ENCODE peak calls at places on chromosomes 11 and 22, in seven cellular contexts. K is brain microvascular endothelial cell; N is OCI-LY7; S is GM23338; C is CD4-positive, CD25-positive, alpha-beta regulatory T cell; R is AG04450; F is heart left ventricle. I is an unnamed sample.

GRCh38 chr22:37634505-37635002 is 4.9 kb upstream of the SH3BP1 start:
- DNase-seq in R (no peak), F (no peak), K (no peak), C (no peak), S (peak), N (no peak), I (no peak)

GRCh38 chr11:31764766-31765165 is 46.4 kb downstream of the PAX6 start:
- DNase-seq in C (no peak), K (no peak), S (no peak), F (no peak), R (no peak), N (no peak), I (no peak)

GRCh38 chr11:26651916-26652315 is 69.9 kb downstream of the SLC5A12 start:
- DNase-seq in C (no peak), R (no peak), F (no peak), S (no peak), K (no peak), N (no peak), I (no peak)

GRCh38 chr11:65087216-65087615 is 3.2 kb downstream of the ZFPL1 start:
- DNase-seq in C (no peak), N (no peak), S (no peak), R (no peak), K (no peak), F (no peak), I (no peak)

GRCh38 chr11:123430736-123431356 is 777 bp downstream of the GRAMD1B start:
- DNase-seq in R (no peak), C (peak), S (peak), N (no peak), K (peak), F (peak), I (peak)

GRCh38 chr22:24543068-24543675 is 11.8 kb downstream of the GUCD1 start:
- DNase-seq in N (no peak), S (no peak), F (no peak), K (no peak), R (no peak), C (no peak), I (no peak)

GRCh38 chr11:111334495-111335123 is 36.3 kb downstream of the POU2AF3 start:
- DNase-seq in F (no peak), R (no peak), S (no peak), K (no peak), N (no peak), C (no peak), I (no peak)

GRCh38 chr11:118193910-118194566 is 17.6 kb upstream of the SCN2B start:
- DNase-seq in K (no peak), F (no peak), C (no peak), N (no peak), R (no peak), S (no peak), I (no peak)

GRCh38 chr11:134098566-134099184 is 29.8 kb downstream of the JAM3 start:
- DNase-seq in R (no peak), K (no peak), S (peak), N (peak), F (no peak), C (no peak), I (no peak)

GRCh38 chr11:114342476-114342875 is 46.3 kb downstream of the NNMT start:
- DNase-seq in K (no peak), S (no peak), N (no peak), F (no peak), R (no peak), C (no peak), I (no peak)

GRCh38 chr11:131710511-131710910 is 340.1 kb downstream of the NTM start:
- DNase-seq in F (no peak), S (no peak), K (no peak), R (no peak), N (no peak), C (no peak), I (no peak)

GRCh38 chr22:29306175-29306829 is at the start of gene GAS2L1:
- DNase-seq in R (peak), S (peak), N (peak), F (peak), K (peak), C (no peak), I (peak)

GRCh38 chr11:1253103-1253485 is 30.2 kb downstream of the MUC5B start:
- DNase-seq in K (no peak), R (no peak), S (no peak), N (no peak), F (no peak), C (no peak), I (no peak)

GRCh38 chr11:2587976-2588748 is 111.6 kb downstream of the KCNQ1OT1 start:
- DNase-seq in S (no peak), F (peak), K (no peak), C (no peak), R (no peak), N (no peak), I (no peak)

GRCh38 chr22:20260071-20260722 is 7.9 kb downstream of the RTN4R start:
- DNase-seq in N (no peak), S (no peak), R (no peak), K (no peak), C (no peak), F (no peak), I (no peak)

GRCh38 chr11:109423860-109424190 is 1.8 kb downstream of the C11orf87 start:
- DNase-seq in K (no peak), C (no peak), N (no peak), S (peak), F (no peak), R (no peak), I (no peak)

GRCh38 chr11:86741489-86742435 is 58.6 kb upstream of the PRSS23 start:
- DNase-seq in C (no peak), K (peak), S (no peak), F (no peak), R (no peak), N (no peak), I (no peak)

GRCh38 chr11:20159680-20160381 is 444 bp downstream of the DBX1 start:
- DNase-seq in S (peak), C (no peak), N (no peak), R (no peak), K (no peak), F (no peak), I (no peak)

GRCh38 chr11:45157247-45158209 is 11.1 kb downstream of the PRDM11 start:
- DNase-seq in N (no peak), S (no peak), F (no peak), C (no peak), R (no peak), K (no peak), I (no peak)

GRCh38 chr11:10699072-10699471 is 5.5 kb upstream of the IRAG1 start:
- DNase-seq in S (no peak), R (no peak), F (no peak), C (no peak), N (no peak), K (no peak), I (no peak)

GRCh38 chr11:8237453-8237852 is 26.2 kb downstream of the LMO1 start:
- DNase-seq in S (no peak), C (no peak), K (no peak), F (no peak), N (no peak), R (no peak), I (no peak)

GRCh38 chr11:108527382-108527781 is 29.2 kb upstream of the POGLUT3 start:
- DNase-seq in F (no peak), N (no peak), S (no peak), R (no peak), K (no peak), C (no peak), I (no peak)

GRCh38 chr22:19962246-19962908 is 20.8 kb upstream of the TXNRD2 start:
- DNase-seq in K (peak), C (peak), S (peak), F (peak), R (no peak), N (peak), I (peak)

GRCh38 chr22:27800250-27801131 is 1.1 kb downstream of the MN1 start:
- DNase-seq in C (no peak), R (no peak), S (no peak), N (no peak), F (no peak), K (no peak), I (no peak)

GRCh38 chr11:76602431-76602861 is 68.1 kb downstream of the LRRC32 start:
- DNase-seq in S (no peak), F (peak), K (no peak), N (no peak), R (no peak), C (no peak), I (peak)

GRCh38 chr11:35683728-35684339 is 21.3 kb downstream of the TRIM44 start:
- DNase-seq in F (no peak), R (no peak), K (no peak), S (no peak), N (peak), C (no peak), I (no peak)

GRCh38 chr11:1568451-1568911 is 3.6 kb downstream of the DUSP8 start:
- DNase-seq in K (no peak), F (peak), N (peak), S (peak), R (no peak), C (no peak), I (no peak)

GRCh38 chr22:31497148-31497938 is 1.0 kb downstream of the SFI1 start:
- DNase-seq in K (no peak), S (no peak), R (no peak), C (peak), F (no peak), N (peak), I (no peak)

GRCh38 chr22:36194971-36195370 is 6.6 kb downstream of the APOL4 start:
- DNase-seq in S (peak), F (peak), C (no peak), R (peak), N (peak), K (peak), I (peak)

GRCh38 chr11:108199446-108200321 is 22.8 kb downstream of the NPAT start:
- DNase-seq in K (peak), C (no peak), R (no peak), N (no peak), S (peak), F (no peak), I (no peak)

GRCh38 chr11:120586072-120586471 is 74.5 kb downstream of the GRIK4 start:
- DNase-seq in R (no peak), K (no peak), S (no peak), N (no peak), C (no peak), F (no peak), I (no peak)

GRCh38 chr11:129374081-129374992 is 1.3 kb upstream of the BARX2 start:
- DNase-seq in F (no peak), K (no peak), C (no peak), R (no peak), S (peak), N (no peak), I (no peak)

DNA sequence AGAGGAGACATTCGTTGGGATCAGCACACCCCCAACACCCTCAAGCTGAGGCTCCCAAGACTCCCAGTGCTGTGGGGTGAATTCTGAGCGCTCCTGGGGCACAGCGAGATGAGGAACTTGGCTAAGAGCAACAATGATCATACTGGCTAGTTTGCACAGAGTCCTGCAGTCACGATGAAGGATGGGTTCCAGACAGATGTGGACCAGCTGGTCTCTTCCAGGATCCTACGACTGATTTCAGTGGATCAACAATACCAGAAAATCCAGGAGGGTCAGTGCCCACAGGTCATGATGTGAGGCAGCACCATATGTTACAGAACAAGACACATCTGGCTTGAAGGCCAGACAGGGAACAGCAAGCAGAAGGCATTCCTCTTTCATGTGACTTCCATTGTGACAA is 28.8 kb downstream of the OR52K1 start:
- DNase-seq in C (no peak), S (no peak), R (no peak), F (no peak), K (no peak), N (no peak), I (no peak)
- H3K27ac ChIP-seq in C (no peak), S (no peak), R (no peak), F (no peak), K (no peak), N (no peak), I (no peak)

GRCh38 chr11:95242202-95242989 is 11.4 kb upstream of the SESN3 start:
- DNase-seq in C (no peak), R (no peak), F (no peak), S (no peak), N (no peak), K (no peak), I (no peak)
- H3K27ac ChIP-seq in C (no peak), R (no peak), F (peak), S (no peak), N (no peak), K (no peak), I (no peak)

DNA sequence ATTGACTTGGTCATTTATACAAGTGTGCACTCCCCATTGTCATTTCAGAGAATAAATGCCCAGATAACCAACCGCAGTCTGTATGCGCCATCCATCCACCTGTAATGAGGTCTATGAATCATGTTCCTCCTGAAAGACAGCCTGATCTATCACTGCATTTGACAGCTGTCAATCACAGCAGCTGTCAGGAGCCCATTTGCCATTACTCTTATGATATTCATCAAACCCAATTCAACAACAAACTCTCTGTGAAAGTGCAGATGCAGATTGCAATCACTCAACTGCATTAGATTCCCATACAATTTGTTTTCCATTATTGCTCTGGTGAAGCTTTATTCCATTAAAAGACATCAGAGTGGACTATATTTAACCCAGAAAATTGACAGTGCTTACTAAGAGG is 586.9 kb upstream of the KIRREL3 start:
- DNase-seq in S (no peak), N (no peak), C (no peak), K (no peak), F (no peak), R (no peak), I (no peak)
- H3K27ac ChIP-seq in S (no peak), N (no peak), C (no peak), K (no peak), F (no peak), R (no peak), I (no peak)

GRCh38 chr11:88689548-88690240 is 352.2 kb upstream of the CTSC start:
- DNase-seq in S (no peak), K (no peak), F (no peak), R (no peak), N (no peak), C (no peak), I (no peak)
- H3K27ac ChIP-seq in S (no peak), K (no peak), F (no peak), R (no peak), N (no peak), C (no peak), I (no peak)

GRCh38 chr22:48675141-48675827 is 1152.4 kb downstream of the BRD1 start:
- DNase-seq in N (no peak), C (no peak), K (no peak), S (no peak), F (no peak), R (no peak), I (no peak)
- H3K27ac ChIP-seq in N (no peak), C (no peak), K (no peak), S (no peak), F (no peak), R (no peak), I (no peak)

GRCh38 chr11:18036456-18036855 is 9.6 kb downstream of the TPH1 start:
- DNase-seq in C (no peak), K (no peak), F (no peak), R (no peak), S (no peak), N (no peak), I (no peak)
- H3K27ac ChIP-seq in C (no peak), K (no peak), F (no peak), R (no peak), S (no peak), N (no peak), I (no peak)